ENCODE peak calls at places on chromosomes 5 and 9, in eight cellular contexts. M is GM23338; Y is astrocyte of the spinal cord; I is PC-3; P is CD4-positive, alpha-beta T cell; N is uterus; F is GM10248; S is stomach. W is an unnamed sample.

GRCh38 chr5:133142782-133143181 is 91.0 kb downstream of the HSPA4 start:
- DNase-seq in M (no peak), Y (no peak), I (no peak), P (no peak), N (no peak), F (no peak), S (no peak), W (no peak)

GRCh38 chr5:135245521-135246499 is 153.2 kb downstream of the MACROH2A1 start:
- DNase-seq in M (no peak), Y (peak), I (peak), P (no peak), N (peak), F (no peak), S (peak), W (no peak)

GRCh38 chr5:150129813-150130492 is 25.7 kb downstream of the PDGFRB start:
- DNase-seq in M (peak), Y (peak), I (peak), P (no peak), N (peak), F (peak), S (peak), W (peak)

GRCh38 chr9:129352157-129352870 is 174.3 kb upstream of the IER5L start:
- DNase-seq in M (peak), Y (no peak), I (no peak), P (no peak), N (peak), F (no peak), S (no peak), W (no peak)

GRCh38 chr9:72857632-72858011 is 95.2 kb downstream of the ALDH1A1 start:
- DNase-seq in M (no peak), Y (no peak), I (no peak), P (no peak), N (no peak), F (no peak), S (no peak), W (no peak)

GRCh38 chr9:101628173-101628572 is 33.4 kb upstream of the PPP3R2 start:
- DNase-seq in M (peak), Y (peak), I (peak), P (no peak), N (no peak), F (no peak), S (no peak), W (no peak)

GRCh38 chr9:35909687-35910612 is 660 bp downstream of the SPAAR start:
- DNase-seq in M (no peak), Y (no peak), I (no peak), P (no peak), N (no peak), F (no peak), S (no peak), W (no peak)

GRCh38 chr5:14730881-14731280 is 66.4 kb downstream of the OTULIN start:
- DNase-seq in M (no peak), Y (no peak), I (no peak), P (no peak), N (no peak), F (no peak), S (no peak), W (no peak)

GRCh38 chr5:169801324-169801777 is 164.3 kb downstream of the DOCK2 start:
- DNase-seq in M (no peak), Y (peak), I (peak), P (no peak), N (peak), F (no peak), S (no peak), W (no peak)

GRCh38 chr5:5422819-5423515 is 490 bp downstream of the ICE1 start:
- DNase-seq in M (peak), Y (no peak), I (no peak), P (no peak), N (no peak), F (no peak), S (no peak), W (no peak)

GRCh38 chr9:136567651-136568287 is 21.9 kb upstream of the NOTCH1 start:
- DNase-seq in M (peak), Y (peak), I (peak), P (no peak), N (peak), F (no peak), S (peak), W (peak)

GRCh38 chr5:177027665-177028064 is 5.2 kb downstream of the ZNF346 start:
- DNase-seq in M (no peak), Y (no peak), I (no peak), P (no peak), N (no peak), F (no peak), S (no peak), W (no peak)

GRCh38 chr5:177024559-177024958 is 2.1 kb downstream of the ZNF346 start:
- DNase-seq in M (no peak), Y (no peak), I (no peak), P (no peak), N (no peak), F (no peak), S (no peak), W (no peak)

GRCh38 chr5:177022386-177023246 is at the start of gene ZNF346:
- DNase-seq in M (peak), Y (peak), I (peak), P (peak), N (peak), F (peak), S (peak), W (peak)

GRCh38 chr5:177023247-177023703 is 779 bp downstream of the ZNF346 start:
- DNase-seq in M (peak), Y (peak), I (peak), P (no peak), N (no peak), F (peak), S (no peak), W (peak)

GRCh38 chr5:177025139-177025538 is 2.6 kb downstream of the ZNF346 start:
- DNase-seq in M (no peak), Y (peak), I (no peak), P (no peak), N (no peak), F (no peak), S (no peak), W (no peak)
- TF ChIP-seq CTCF in M (no peak), Y (no peak), I (no peak), P (no peak), N (no peak), F (no peak), S (no peak), W (no peak)

GRCh38 chr5:179276838-179277395 is 68.3 kb downstream of the ADAMTS2 start:
- DNase-seq in M (peak), Y (no peak), I (no peak), P (no peak), N (peak), F (no peak), S (no peak), W (no peak)
- TF ChIP-seq CTCF in M (peak), Y (peak), I (no peak), P (no peak), N (no peak), F (no peak), S (no peak), W (no peak)

DNA sequence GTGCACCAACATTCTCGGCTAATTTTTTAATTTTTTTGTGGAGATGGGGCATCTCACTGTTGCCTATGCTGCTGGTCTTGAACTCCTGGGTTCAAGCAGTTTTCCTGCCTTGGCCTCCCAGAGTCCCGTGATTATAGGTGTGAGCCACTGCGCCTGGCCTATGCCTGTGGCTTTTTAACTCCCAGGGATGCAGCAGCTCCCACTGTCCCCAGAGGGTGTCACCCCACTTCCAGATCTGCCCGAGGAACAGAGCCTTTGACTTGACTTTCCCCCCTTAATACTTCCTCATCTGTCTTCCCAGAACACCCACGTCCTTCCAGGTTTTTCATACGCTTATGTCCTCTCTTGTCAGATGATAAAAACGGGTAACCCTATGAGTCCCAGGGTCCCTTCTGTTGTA is 7.6 kb upstream of the PRRC2B start:
- DNase-seq in M (no peak), Y (no peak), I (no peak), P (no peak), N (no peak), F (no peak), S (no peak), W (no peak)
- TF ChIP-seq CTCF in M (peak), Y (peak), I (no peak), P (peak), N (no peak), F (no peak), S (no peak), W (no peak)

DNA sequence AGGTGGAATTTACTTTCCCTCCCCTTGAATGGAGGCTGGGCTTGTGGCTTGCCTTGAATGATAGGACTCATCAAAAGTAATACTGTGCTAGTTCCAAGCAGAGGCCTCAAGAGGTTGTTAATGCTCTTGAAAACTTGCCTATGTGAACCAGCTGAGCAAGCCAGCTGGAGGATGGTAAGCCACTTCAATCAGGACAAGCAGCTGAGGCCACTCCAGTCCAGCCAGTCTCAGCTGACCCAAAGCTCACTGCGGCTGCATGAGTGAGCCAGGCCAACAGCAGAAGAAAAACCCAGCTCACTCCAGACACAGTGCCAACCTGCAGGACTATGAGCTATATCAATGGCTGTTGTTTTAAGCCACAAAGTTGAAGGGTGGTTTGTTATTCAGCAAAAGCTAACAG is 182.8 kb downstream of the MCTP1 start:
- DNase-seq in M (no peak), Y (peak), I (no peak), P (no peak), N (no peak), F (no peak), S (no peak), W (no peak)
- TF ChIP-seq CTCF in M (no peak), Y (no peak), I (no peak), P (no peak), N (no peak), F (no peak), S (no peak), W (no peak)